ENCODE peak calls at places on chromosomes 4 and X, in nine cellular contexts. One of them, this sample, is unnamed.
A peak's percentile ranks its signal among the peaks of the same experiment; 100 is the strongest.

GRCh38 chr4:16259531-16260246 is 33.4 kb upstream of the TAPT1 start:
- DNase-seq in AG09319: no peak
- DNase-seq in NCI-H146: no peak
- DNase-seq in neural progenitor cell: no peak
- DNase-seq in activated CD8-positive, alpha-beta T cell treated with anti-CD3 and anti-CD28 coated beads, Interleukin-2, amount 10 ng/mL, durations not matched to agents 7 days and 5 days: no peak
- DNase-seq in Caco-2: no peak
- DNase-seq in NCI-H524: no peak
- DNase-seq in choroid plexus epithelial cell: peak; percentile 52
- DNase-seq in EH: no peak
- DNase-seq in this sample: no peak

GRCh38 chr4:102438873-102439614 is 62.1 kb upstream of the NFKB1 start:
- DNase-seq in AG09319: peak; percentile 91
- DNase-seq in NCI-H146: no peak
- DNase-seq in neural progenitor cell: no peak
- DNase-seq in activated CD8-positive, alpha-beta T cell treated with anti-CD3 and anti-CD28 coated beads, Interleukin-2, amount 10 ng/mL, durations not matched to agents 7 days and 5 days: no peak
- DNase-seq in Caco-2: no peak
- DNase-seq in NCI-H524: no peak
- DNase-seq in choroid plexus epithelial cell: peak; percentile 98
- DNase-seq in EH: peak; percentile 92
- DNase-seq in this sample: peak; percentile 98

GRCh38 chr4:4416981-4417380 is 30.1 kb downstream of the NSG1 start:
- DNase-seq in AG09319: no peak
- DNase-seq in NCI-H146: no peak
- DNase-seq in neural progenitor cell: no peak
- DNase-seq in activated CD8-positive, alpha-beta T cell treated with anti-CD3 and anti-CD28 coated beads, Interleukin-2, amount 10 ng/mL, durations not matched to agents 7 days and 5 days: no peak
- DNase-seq in Caco-2: no peak
- DNase-seq in NCI-H524: no peak
- DNase-seq in choroid plexus epithelial cell: no peak
- DNase-seq in EH: no peak
- DNase-seq in this sample: no peak

GRCh38 chr4:139619644-139620043 is 46.0 kb upstream of the MGST2 start:
- DNase-seq in AG09319: no peak
- DNase-seq in NCI-H146: peak; percentile 5
- DNase-seq in neural progenitor cell: peak; percentile 46
- DNase-seq in activated CD8-positive, alpha-beta T cell treated with anti-CD3 and anti-CD28 coated beads, Interleukin-2, amount 10 ng/mL, durations not matched to agents 7 days and 5 days: peak; percentile 31
- DNase-seq in Caco-2: no peak
- DNase-seq in NCI-H524: no peak
- DNase-seq in choroid plexus epithelial cell: peak; percentile 58
- DNase-seq in EH: peak; percentile 40
- DNase-seq in this sample: peak; percentile 45

GRCh38 chr4:176340871-176341685 is 21.3 kb downstream of the SPCS3 start:
- DNase-seq in AG09319: peak; percentile 34
- DNase-seq in NCI-H146: peak; percentile 4
- DNase-seq in neural progenitor cell: peak; percentile 55
- DNase-seq in activated CD8-positive, alpha-beta T cell treated with anti-CD3 and anti-CD28 coated beads, Interleukin-2, amount 10 ng/mL, durations not matched to agents 7 days and 5 days: peak; percentile 28
- DNase-seq in Caco-2: no peak
- DNase-seq in NCI-H524: no peak
- DNase-seq in choroid plexus epithelial cell: peak; percentile 75
- DNase-seq in EH: peak; percentile 64
- DNase-seq in this sample: peak; percentile 67

GRCh38 chr4:53100801-53101581 is 238.9 kb downstream of the RASL11B start:
- DNase-seq in AG09319: no peak
- DNase-seq in NCI-H146: no peak
- DNase-seq in neural progenitor cell: no peak
- DNase-seq in activated CD8-positive, alpha-beta T cell treated with anti-CD3 and anti-CD28 coated beads, Interleukin-2, amount 10 ng/mL, durations not matched to agents 7 days and 5 days: no peak
- DNase-seq in Caco-2: no peak
- DNase-seq in NCI-H524: no peak
- DNase-seq in choroid plexus epithelial cell: peak; percentile 88
- DNase-seq in EH: peak; percentile 84
- DNase-seq in this sample: peak; percentile 76

GRCh38 chr4:119858176-119858575 is 208.5 kb downstream of the MAD2L1 start:
- DNase-seq in AG09319: no peak
- DNase-seq in NCI-H146: no peak
- DNase-seq in neural progenitor cell: no peak
- DNase-seq in activated CD8-positive, alpha-beta T cell treated with anti-CD3 and anti-CD28 coated beads, Interleukin-2, amount 10 ng/mL, durations not matched to agents 7 days and 5 days: no peak
- DNase-seq in Caco-2: no peak
- DNase-seq in NCI-H524: no peak
- DNase-seq in choroid plexus epithelial cell: peak; percentile 34
- DNase-seq in EH: no peak
- DNase-seq in this sample: peak; percentile 8

GRCh38 chr4:94671113-94671512 is 86.6 kb upstream of the BMPR1B start:
- DNase-seq in AG09319: no peak
- DNase-seq in NCI-H146: no peak
- DNase-seq in neural progenitor cell: no peak
- DNase-seq in activated CD8-positive, alpha-beta T cell treated with anti-CD3 and anti-CD28 coated beads, Interleukin-2, amount 10 ng/mL, durations not matched to agents 7 days and 5 days: no peak
- DNase-seq in Caco-2: no peak
- DNase-seq in NCI-H524: no peak
- DNase-seq in choroid plexus epithelial cell: no peak
- DNase-seq in EH: no peak
- DNase-seq in this sample: no peak

GRCh38 chr4:122712782-122713181 is 19.7 kb upstream of the BBS12 start:
- DNase-seq in AG09319: no peak
- DNase-seq in NCI-H146: no peak
- DNase-seq in neural progenitor cell: no peak
- DNase-seq in activated CD8-positive, alpha-beta T cell treated with anti-CD3 and anti-CD28 coated beads, Interleukin-2, amount 10 ng/mL, durations not matched to agents 7 days and 5 days: no peak
- DNase-seq in Caco-2: no peak
- DNase-seq in NCI-H524: no peak
- DNase-seq in choroid plexus epithelial cell: peak; percentile 31
- DNase-seq in EH: peak; percentile 15
- DNase-seq in this sample: no peak

GRCh38 chr4:138835833-138836521 is 179.6 kb upstream of the NOCT start:
- DNase-seq in AG09319: no peak
- DNase-seq in NCI-H146: peak; percentile 66
- DNase-seq in neural progenitor cell: no peak
- DNase-seq in activated CD8-positive, alpha-beta T cell treated with anti-CD3 and anti-CD28 coated beads, Interleukin-2, amount 10 ng/mL, durations not matched to agents 7 days and 5 days: no peak
- DNase-seq in Caco-2: peak; percentile 59
- DNase-seq in NCI-H524: no peak
- DNase-seq in choroid plexus epithelial cell: peak; percentile 55
- DNase-seq in EH: peak; percentile 25
- DNase-seq in this sample: no peak

GRCh38 chr4:138053601-138054322 is 188.4 kb downstream of the SLC7A11 start:
- DNase-seq in AG09319: no peak
- DNase-seq in NCI-H146: no peak
- DNase-seq in neural progenitor cell: no peak
- DNase-seq in activated CD8-positive, alpha-beta T cell treated with anti-CD3 and anti-CD28 coated beads, Interleukin-2, amount 10 ng/mL, durations not matched to agents 7 days and 5 days: no peak
- DNase-seq in Caco-2: no peak
- DNase-seq in NCI-H524: no peak
- DNase-seq in choroid plexus epithelial cell: peak; percentile 95
- DNase-seq in EH: peak; percentile 94
- DNase-seq in this sample: peak; percentile 95

GRCh38 chrX:137432609-137433008 is 133.3 kb upstream of the ZIC3 start:
- DNase-seq in AG09319: no peak
- DNase-seq in NCI-H146: peak; percentile 67
- DNase-seq in neural progenitor cell: peak; percentile 51
- DNase-seq in activated CD8-positive, alpha-beta T cell treated with anti-CD3 and anti-CD28 coated beads, Interleukin-2, amount 10 ng/mL, durations not matched to agents 7 days and 5 days: no peak
- DNase-seq in Caco-2: no peak
- DNase-seq in NCI-H524: peak; percentile 25
- DNase-seq in choroid plexus epithelial cell: peak; percentile 52
- DNase-seq in EH: no peak
- DNase-seq in this sample: no peak

GRCh38 chr4:86730310-86730709 is 118.9 kb downstream of the SLC10A6 start:
- DNase-seq in AG09319: no peak
- DNase-seq in NCI-H146: no peak
- DNase-seq in neural progenitor cell: peak; percentile 24
- DNase-seq in activated CD8-positive, alpha-beta T cell treated with anti-CD3 and anti-CD28 coated beads, Interleukin-2, amount 10 ng/mL, durations not matched to agents 7 days and 5 days: no peak
- DNase-seq in Caco-2: no peak
- DNase-seq in NCI-H524: no peak
- DNase-seq in choroid plexus epithelial cell: peak; percentile 10
- DNase-seq in EH: no peak
- DNase-seq in this sample: no peak